ENCODE peak calls at places on chromosomes 13 and 19, in five cellular contexts. B is dorsolateral prefrontal cortex, S is WERI-Rb-1, U is B cell, T is esophagus muscularis mucosa. Y is an unnamed sample.

GRCh38 chr13:110018009-110018408 is 231.6 kb upstream of the IRS2 start:
- DNase-seq in B (no peak), S (no peak), T (no peak), U (no peak), Y (no peak)

GRCh38 chr19:12834976-12835757 is 788 bp upstream of the RTBDN start:
- DNase-seq in S (peak; percentile 53), T (no peak), U (peak; percentile 49), B (peak; percentile 73), Y (peak; percentile 77)

GRCh38 chr13:113273856-113274590 is 23.0 kb upstream of the LAMP1 start:
- DNase-seq in B (peak; percentile 53), U (no peak), T (no peak), S (peak; percentile 90), Y (no peak)

GRCh38 chr19:18109363-18109730 is 11.8 kb downstream of the MAST3 start:
- DNase-seq in T (no peak), S (no peak), U (peak; percentile 46), B (no peak), Y (no peak)

GRCh38 chr13:46367622-46368327 is 19.3 kb downstream of the RUBCNL start:
- DNase-seq in B (no peak), S (no peak), T (no peak), U (no peak), Y (no peak)

GRCh38 chr13:32650705-32651311 is 64.6 kb downstream of the PDS5B start:
- DNase-seq in B (no peak), S (peak; percentile 43), U (peak; percentile 69), T (no peak), Y (peak; percentile 45)

GRCh38 chr19:27673986-27674385 is 1539.0 kb downstream of the UQCRFS1 start:
- DNase-seq in S (no peak), B (no peak), T (peak; percentile 70), U (no peak), Y (no peak)

GRCh38 chr13:99316657-99317244 is 9.6 kb upstream of the GPR183 start:
- DNase-seq in S (no peak), B (no peak), T (no peak), U (no peak), Y (no peak)

GRCh38 chr19:35075202-35076025 is 33.9 kb downstream of the HPN start:
- DNase-seq in U (no peak), T (no peak), B (no peak), S (no peak), Y (no peak)

GRCh38 chr13:73900591-73900990 is 233.6 kb downstream of the KLF12 start:
- DNase-seq in B (no peak), S (no peak), T (no peak), U (no peak), Y (no peak)

GRCh38 chr13:68697551-68697950 is 1410.1 kb upstream of the ATXN8OS start:
- DNase-seq in S (peak; percentile 64), T (no peak), B (no peak), U (no peak), Y (no peak)

GRCh38 chr19:584240-585001 is 5.3 kb upstream of the HCN2 start:
- DNase-seq in U (peak; percentile 82), T (no peak), B (no peak), S (peak; percentile 85), Y (peak; percentile 87)

GRCh38 chr13:95924389-95924994 is 128.7 kb downstream of the UGGT2 start:
- DNase-seq in U (no peak), S (no peak), B (no peak), T (no peak), Y (no peak)

GRCh38 chr19:47027586-47028371 is 8.1 kb downstream of the NPAS1 start:
- DNase-seq in S (no peak), B (no peak), T (no peak), U (no peak), Y (no peak)

GRCh38 chr19:11766597-11767591 is at the start of gene ZNF441:
- DNase-seq in S (peak; percentile 98), U (peak; percentile 89), T (peak; percentile 100), B (peak; percentile 98), Y (peak; percentile 99)

GRCh38 chr13:38866649-38867048 is 124.0 kb downstream of the STOML3 start:
- DNase-seq in U (no peak), B (no peak), S (no peak), T (no peak), Y (no peak)

GRCh38 chr13:98773053-98773452 is 20.6 kb upstream of the SLC15A1 start:
- DNase-seq in B (no peak), U (no peak), S (no peak), T (no peak), Y (no peak)

GRCh38 chr19:48479686-48480085 is 10.5 kb downstream of the CYTH2 start:
- DNase-seq in U (no peak), S (no peak), B (no peak), T (no peak), Y (no peak)

GRCh38 chr19:29121684-29122083 is 91.3 kb downstream of the UQCRFS1 start:
- DNase-seq in T (no peak), B (no peak), S (no peak), U (no peak), Y (peak; percentile 67)

GRCh38 chr19:58356971-58357797 is 3.9 kb upstream of the A1BG start:
- DNase-seq in S (no peak), U (no peak), B (no peak), T (no peak), Y (no peak)

GRCh38 chr13:20397896-20398295 is 127.8 kb downstream of the CRYL1 start:
- DNase-seq in B (no peak), S (no peak), T (no peak), U (no peak), Y (no peak)

GRCh38 chr13:20360041-20360491 is 127.9 kb upstream of the GJB6 start:
- DNase-seq in S (no peak), T (no peak), U (no peak), B (no peak), Y (no peak)

GRCh38 chr13:95644611-95645052 is at the start of gene DZIP1:
- DNase-seq in B (peak; percentile 87), T (no peak), S (peak; percentile 98), U (no peak), Y (peak; percentile 87)

GRCh38 chr19:16075430-16076153 is 703 bp upstream of the TPM4 start:
- DNase-seq in U (no peak), S (no peak), B (peak; percentile 5), T (no peak), Y (no peak)

GRCh38 chr19:6126335-6126974 is 9.0 kb upstream of the ACSBG2 start:
- DNase-seq in U (peak; percentile 35), S (peak; percentile 41), B (no peak), T (no peak), Y (no peak)

GRCh38 chr13:46288570-46289259 is 77.0 kb downstream of the LRRC63 start:
- DNase-seq in S (no peak), T (no peak), U (peak; percentile 54), B (no peak), Y (no peak)

GRCh38 chr13:97226013-97226412 is 3.9 kb downstream of the MBNL2 start:
- DNase-seq in T (no peak), S (no peak), B (no peak), U (no peak), Y (no peak)

GRCh38 chr19:28504727-28505126 is 708.2 kb downstream of the UQCRFS1 start:
- DNase-seq in B (no peak), U (no peak), S (no peak), T (no peak), Y (no peak)

GRCh38 chr13:78598933-78599332 is 4.4 kb downstream of the POU4F1 start:
- DNase-seq in S (no peak), U (peak; percentile 8), T (no peak), B (no peak), Y (no peak)

GRCh38 chr13:36094478-36094877 is 36.7 kb downstream of the DCLK1 start:
- DNase-seq in U (no peak), T (no peak), B (no peak), S (no peak), Y (no peak)
- TF ChIP-seq CTCF in U (no peak), T (no peak), B (no peak), S (no peak), Y (no peak)

DNA sequence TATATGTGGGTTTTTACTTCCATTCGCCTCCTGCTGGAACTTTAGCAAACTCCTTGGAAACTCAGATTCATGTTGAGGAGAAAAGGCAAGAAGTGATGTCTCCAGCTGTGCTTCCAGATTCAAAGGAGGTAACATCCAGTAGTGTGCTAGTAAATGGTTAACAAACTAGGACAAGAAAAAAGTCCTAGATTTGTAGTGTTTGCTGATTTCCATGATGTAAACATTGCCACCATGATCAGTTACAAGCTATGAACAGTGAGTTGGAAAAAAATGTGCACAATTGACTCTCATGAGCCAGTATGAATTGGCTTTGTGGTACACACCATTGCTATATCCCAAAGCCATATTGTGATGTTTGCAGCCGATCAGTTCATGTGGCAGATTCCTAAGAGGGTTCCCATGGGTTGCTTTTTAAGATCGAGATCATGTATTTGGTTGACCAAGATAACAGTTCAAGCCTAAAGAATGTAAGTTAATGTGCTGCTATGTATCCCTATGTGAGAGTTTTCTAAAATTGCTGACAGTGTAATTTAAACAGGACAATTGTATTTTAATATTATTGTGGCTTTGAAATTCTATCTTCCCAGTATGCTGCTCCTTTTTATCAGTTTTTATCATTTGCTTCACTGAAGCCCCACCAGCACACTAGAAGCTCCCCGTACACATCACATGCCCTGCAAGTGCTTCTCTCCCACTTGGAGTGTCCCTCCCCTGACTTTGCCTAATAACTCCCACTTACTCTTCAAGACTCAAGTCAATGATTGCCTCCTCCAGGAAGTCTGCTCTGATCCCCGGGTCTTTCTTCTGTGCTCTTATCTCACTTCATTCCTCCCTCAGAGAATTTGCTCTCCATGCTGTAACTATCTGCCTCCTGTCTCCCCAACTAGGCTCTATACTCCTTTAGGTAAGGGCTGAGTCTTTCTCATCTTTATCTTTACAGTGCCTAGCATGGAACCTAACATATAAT is 148.3 kb downstream of the RGCC start:
- DNase-seq in B (no peak), U (no peak), T (no peak), S (no peak), Y (no peak)
- TF ChIP-seq CTCF in B (no peak), U (no peak), T (no peak), S (no peak), Y (no peak)

GRCh38 chr13:111556496-111556895 is 236.1 kb downstream of the TEX29 start:
- DNase-seq in B (no peak), S (no peak), U (no peak), T (no peak), Y (no peak)
- TF ChIP-seq CTCF in B (no peak), S (no peak), U (no peak), T (no peak), Y (no peak)

DNA sequence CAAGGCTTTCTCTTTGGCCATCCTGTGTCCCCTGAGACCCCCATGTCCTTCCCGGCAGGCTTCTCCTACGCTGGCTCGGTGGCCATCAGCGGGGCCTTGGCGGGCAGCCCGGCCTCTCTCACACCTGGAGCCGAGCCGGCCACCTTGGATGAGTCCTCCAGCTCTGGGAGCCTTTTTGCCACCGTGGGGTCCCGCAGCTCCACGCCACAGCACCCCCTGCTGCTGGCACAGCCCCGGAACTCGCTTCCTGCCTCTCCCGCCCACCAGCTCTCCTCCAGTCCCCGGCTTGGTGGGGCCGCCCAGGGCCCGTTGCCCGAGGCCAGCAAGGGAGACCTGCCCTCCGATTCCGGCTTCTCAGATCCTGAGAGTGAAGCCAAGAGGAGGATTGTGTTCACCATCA is 14.2 kb downstream of the PLEKHJ1 start:
- DNase-seq in S (peak; percentile 31), U (no peak), T (no peak), B (no peak), Y (no peak)
- TF ChIP-seq CTCF in S (peak; percentile 50), U (no peak), T (peak; percentile 32), B (no peak), Y (no peak)

GRCh38 chr19:14315433-14315832 is 65.8 kb upstream of the ADGRE5 start:
- DNase-seq in T (no peak), B (no peak), U (no peak), S (no peak), Y (no peak)
- TF ChIP-seq CTCF in T (no peak), B (no peak), U (no peak), S (peak; percentile 8), Y (no peak)